ENCODE peak calls at places on chromosomes 16 and 17, in nine cellular contexts. V, B, W, L, G, S, O, K and C are unnamed samples.

GRCh38 chr17:4834621-4835020 is 1.5 kb downstream of the MINK1 start:
- DNase-seq in V (no peak), B (no peak), W (no peak), L (no peak), G (no peak), S (no peak), O (no peak), K (no peak), C (no peak)

GRCh38 chr17:75350029-75350428 is 55.4 kb downstream of the GRB2 start:
- DNase-seq in V (no peak), B (no peak), W (no peak), L (no peak), G (no peak), S (no peak), O (no peak), K (no peak), C (no peak)

GRCh38 chr17:32006957-32007462 is at the start of gene LRRC37B:
- DNase-seq in V (peak), B (peak), W (no peak), L (peak), G (peak), S (peak), O (peak), K (peak), C (no peak)

GRCh38 chr17:64457156-64457555 is 8.2 kb downstream of the MILR1 start:
- DNase-seq in V (no peak), B (peak), W (no peak), L (no peak), G (no peak), S (no peak), O (no peak), K (no peak), C (no peak)

GRCh38 chr16:1612320-1613111 is at the start of gene CRAMP1:
- DNase-seq in V (no peak), B (no peak), W (no peak), L (no peak), G (peak), S (peak), O (no peak), K (no peak), C (no peak)

GRCh38 chr16:53952215-53953208 is 248.6 kb downstream of the FTO start:
- DNase-seq in V (no peak), B (peak), W (no peak), L (no peak), G (no peak), S (no peak), O (no peak), K (no peak), C (no peak)

GRCh38 chr17:7834554-7834890 is 505 bp downstream of the KDM6B start:
- DNase-seq in V (peak), B (no peak), W (no peak), L (peak), G (peak), S (no peak), O (no peak), K (peak), C (no peak)

GRCh38 chr16:74768239-74768638 is 6.4 kb downstream of the FA2H start:
- DNase-seq in V (peak), B (no peak), W (no peak), L (no peak), G (no peak), S (no peak), O (no peak), K (no peak), C (no peak)

GRCh38 chr17:32909787-32910369 is 18.1 kb upstream of the TMEM98 start:
- DNase-seq in V (no peak), B (peak), W (peak), L (peak), G (peak), S (peak), O (peak), K (peak), C (no peak)

GRCh38 chr16:87582221-87582965 is 19.9 kb upstream of the JPH3 start:
- DNase-seq in V (peak), B (peak), W (no peak), L (no peak), G (no peak), S (no peak), O (no peak), K (peak), C (peak)

GRCh38 chr17:4175921-4176802 is 33.2 kb downstream of the CYB5D2 start:
- DNase-seq in V (peak), B (no peak), W (no peak), L (no peak), G (peak), S (no peak), O (no peak), K (no peak), C (peak)

GRCh38 chr17:42743595-42744282 is 1.1 kb downstream of the EZH1 start:
- DNase-seq in V (peak), B (no peak), W (no peak), L (no peak), G (no peak), S (no peak), O (no peak), K (no peak), C (no peak)

DNA sequence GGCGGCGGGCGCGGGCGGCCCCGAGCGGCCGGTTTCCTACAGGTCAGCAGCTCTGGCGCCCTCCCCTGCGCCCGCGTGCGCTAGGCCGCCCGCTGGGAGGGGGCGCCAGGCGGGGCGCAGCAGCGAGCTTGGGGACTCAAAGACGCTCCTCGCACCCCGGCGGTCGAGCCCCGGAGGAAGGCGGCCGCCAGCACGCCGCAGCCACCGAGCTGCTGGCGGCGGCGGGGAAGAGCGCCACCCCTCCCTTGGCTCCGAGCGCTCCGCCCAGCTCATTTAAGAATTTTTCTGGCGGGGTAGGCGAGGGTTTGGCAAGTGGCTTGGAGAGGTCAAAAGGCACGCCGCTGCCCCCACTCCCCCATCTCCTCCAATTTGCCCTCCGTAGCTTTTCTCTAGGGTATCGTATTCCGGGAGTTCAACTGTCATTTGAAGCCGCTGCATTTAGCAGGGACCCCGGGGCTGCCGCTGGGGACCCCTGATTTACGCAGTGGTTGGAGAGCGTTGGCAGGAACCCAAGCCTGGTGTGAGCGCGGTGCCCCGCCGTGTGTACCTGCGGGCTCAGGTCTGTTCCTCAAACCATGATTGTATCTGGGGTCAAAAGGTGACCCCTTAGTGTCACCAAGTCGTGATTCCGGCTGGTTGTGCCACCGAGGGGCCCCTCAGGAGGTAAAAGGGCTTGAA is 59.5 kb upstream of the GSE1 start:
- DNase-seq in V (peak), B (peak), W (no peak), L (no peak), G (peak), S (peak), O (no peak), K (peak), C (no peak)
- TF ChIP-seq CTCF in V (no peak), B (no peak), W (no peak), L (peak), G (no peak), S (peak), O (no peak), K (no peak), C (peak)

GRCh38 chr16:86568677-86569623 is 2.3 kb downstream of the FOXC2 start:
- DNase-seq in V (peak), B (no peak), W (no peak), L (no peak), G (no peak), S (no peak), O (no peak), K (no peak), C (no peak)

GRCh38 chr16:86565644-86566511 is 751 bp upstream of the FOXC2 start:
- DNase-seq in V (peak), B (no peak), W (no peak), L (no peak), G (no peak), S (peak), O (no peak), K (no peak), C (no peak)

GRCh38 chr16:86567701-86568571 is 1.3 kb downstream of the FOXC2 start:
- DNase-seq in V (peak), B (no peak), W (no peak), L (no peak), G (no peak), S (peak), O (no peak), K (no peak), C (no peak)

GRCh38 chr16:86566601-86566965 is at the start of gene FOXC2:
- DNase-seq in V (peak), B (peak), W (peak), L (peak), G (peak), S (peak), O (peak), K (peak), C (peak)

GRCh38 chr16:86566966-86567700 is 504 bp downstream of the FOXC2 start:
- DNase-seq in V (peak), B (peak), W (no peak), L (no peak), G (no peak), S (peak), O (peak), K (no peak), C (peak)
- TF ChIP-seq CTCF in V (no peak), B (no peak), W (no peak), L (no peak), G (no peak), S (no peak), O (no peak), K (no peak), C (peak)

GRCh38 chr16:3017262-3017805 is 649 bp downstream of the CLDN6 start:
- DNase-seq in V (no peak), B (no peak), W (no peak), L (no peak), G (no peak), S (no peak), O (no peak), K (no peak), C (no peak)

GRCh38 chr16:3020247-3020603 is at the start of gene TNFRSF12A:
- DNase-seq in V (peak), B (peak), W (no peak), L (peak), G (peak), S (peak), O (no peak), K (peak), C (peak)

GRCh38 chr16:3019594-3020246 is 448 bp upstream of the TNFRSF12A start:
- DNase-seq in V (no peak), B (no peak), W (peak), L (no peak), G (no peak), S (no peak), O (no peak), K (no peak), C (no peak)

GRCh38 chr16:3015865-3016521 is 2.0 kb downstream of the CLDN6 start:
- DNase-seq in V (no peak), B (no peak), W (no peak), L (no peak), G (no peak), S (no peak), O (no peak), K (no peak), C (no peak)

DNA sequence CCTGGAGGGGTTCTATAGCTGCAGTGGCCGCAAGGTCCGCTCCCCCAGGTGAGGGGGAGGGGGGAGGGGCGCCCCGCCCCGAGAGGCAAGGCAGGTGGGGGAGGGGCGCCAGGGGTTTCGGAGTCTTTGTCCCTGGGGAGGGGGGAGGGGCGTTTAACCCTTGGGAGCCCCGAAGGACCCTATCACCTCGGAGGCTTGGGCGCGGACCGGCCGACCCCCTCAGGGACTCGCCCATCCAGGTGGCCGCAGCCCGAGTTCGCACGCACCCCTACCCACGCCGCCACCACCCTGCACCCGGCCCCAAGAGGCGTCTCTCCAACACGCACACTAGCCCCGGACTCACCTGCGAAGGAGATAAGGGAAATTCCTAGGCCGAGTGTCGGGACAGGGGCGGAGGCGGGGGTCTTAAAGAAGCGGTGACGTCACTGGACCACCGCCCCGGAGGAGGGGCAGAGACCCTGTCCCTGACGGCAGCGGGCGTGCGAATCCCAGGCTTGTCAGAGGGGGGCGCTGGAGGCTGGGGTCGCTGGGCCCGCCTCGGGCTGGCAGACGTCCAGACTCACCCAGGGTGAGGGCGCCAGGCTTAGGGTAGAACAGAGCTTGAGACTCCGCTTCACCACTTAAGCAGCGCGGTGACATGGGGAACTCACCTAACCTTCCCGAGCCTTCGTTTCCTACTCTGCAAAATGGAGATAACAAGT is at the start of gene CLDN6:
- DNase-seq in V (no peak), B (no peak), W (peak), L (no peak), G (peak), S (peak), O (no peak), K (peak), C (peak)
- TF ChIP-seq CTCF in V (no peak), B (peak), W (peak), L (peak), G (no peak), S (peak), O (peak), K (no peak), C (peak)

GRCh38 chr16:57608462-57609113 is 19.8 kb upstream of the ADGRG1 start:
- DNase-seq in V (peak), B (no peak), W (no peak), L (no peak), G (no peak), S (peak), O (no peak), K (no peak), C (peak)

GRCh38 chr16:57610611-57611010 is 17.8 kb upstream of the ADGRG1 start:
- DNase-seq in V (peak), B (no peak), W (no peak), L (no peak), G (no peak), S (peak), O (no peak), K (no peak), C (peak)

GRCh38 chr16:57607676-57608461 is 20.6 kb upstream of the ADGRG1 start:
- DNase-seq in V (no peak), B (no peak), W (no peak), L (no peak), G (no peak), S (peak), O (no peak), K (no peak), C (peak)

GRCh38 chr16:57611184-57611583 is 17.2 kb upstream of the ADGRG1 start:
- DNase-seq in V (no peak), B (peak), W (no peak), L (peak), G (no peak), S (no peak), O (no peak), K (no peak), C (no peak)

DNA sequence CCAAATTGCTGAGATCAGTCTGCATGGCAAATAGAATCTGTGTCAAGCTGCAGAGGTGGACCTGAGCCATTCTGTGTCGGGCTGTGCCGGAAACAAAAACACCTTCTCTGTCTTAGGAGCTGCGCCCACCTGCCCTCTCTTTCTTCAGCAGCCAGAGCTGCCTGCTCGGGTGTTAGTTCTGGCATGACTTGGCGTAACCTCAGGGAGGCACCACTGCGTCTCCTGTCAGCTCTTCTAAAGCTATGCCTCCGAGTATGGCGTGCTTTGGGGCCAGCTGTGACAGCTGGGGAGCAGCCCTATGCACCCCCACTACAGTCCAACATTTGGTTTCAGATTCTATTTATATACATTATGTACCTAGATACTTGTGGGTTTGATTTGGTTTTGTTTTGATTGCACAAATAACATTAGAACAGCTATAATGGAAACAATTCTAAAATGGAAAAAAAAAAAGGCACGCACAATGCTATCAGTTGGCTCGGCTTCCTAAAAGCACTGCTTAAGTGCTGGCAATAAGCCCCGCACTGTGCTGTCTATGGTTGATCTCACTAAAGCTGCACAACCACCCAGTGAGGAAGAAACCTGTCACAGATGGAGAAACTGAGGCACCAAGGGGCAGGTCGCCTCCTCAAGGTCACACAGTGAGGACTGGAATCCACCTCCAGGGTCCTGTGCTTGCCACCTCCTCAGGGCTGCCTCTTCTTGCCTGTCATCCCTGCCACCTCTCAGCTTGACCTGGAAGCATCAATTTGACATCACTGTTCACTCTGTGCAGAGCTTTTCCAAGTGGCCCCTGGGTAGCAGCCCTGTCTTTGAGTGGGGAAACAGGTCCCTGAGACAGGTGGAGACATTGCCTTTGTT is 18.7 kb upstream of the ADGRG1 start:
- DNase-seq in V (peak), B (no peak), W (no peak), L (no peak), G (peak), S (peak), O (no peak), K (no peak), C (peak)
- TF ChIP-seq CTCF in V (no peak), B (no peak), W (no peak), L (peak), G (peak), S (no peak), O (no peak), K (no peak), C (no peak)

GRCh38 chr17:47099987-47100711 is 88.9 kb downstream of the CDC27 start:
- DNase-seq in V (peak), B (peak), W (peak), L (peak), G (peak), S (peak), O (peak), K (peak), C (no peak)
- TF ChIP-seq CTCF in V (no peak), B (no peak), W (no peak), L (no peak), G (no peak), S (no peak), O (no peak), K (no peak), C (no peak)

DNA sequence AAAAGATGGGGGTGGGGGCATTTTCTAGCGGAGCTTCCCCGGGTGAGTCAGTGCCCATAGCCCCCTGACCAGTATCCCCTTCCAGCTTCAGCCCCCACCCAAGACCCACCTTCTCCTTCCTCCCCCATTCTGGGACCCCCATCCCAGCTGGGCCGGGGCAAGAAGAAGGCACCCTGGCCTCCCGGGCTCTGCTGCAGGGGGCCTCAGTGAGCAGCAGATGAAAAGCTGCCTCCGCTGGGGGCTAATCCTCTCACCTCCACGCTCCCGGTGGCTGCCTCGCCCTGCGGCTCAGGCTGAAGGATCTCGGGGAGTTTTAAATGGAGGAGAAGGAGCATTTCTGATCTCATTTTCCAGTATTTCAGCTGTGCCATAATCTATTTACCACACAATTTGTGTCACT is 313.5 kb upstream of the TNRC6C start:
- DNase-seq in V (peak), B (no peak), W (no peak), L (no peak), G (peak), S (peak), O (no peak), K (no peak), C (no peak)
- TF ChIP-seq CTCF in V (no peak), B (no peak), W (peak), L (no peak), G (peak), S (peak), O (no peak), K (no peak), C (peak)

GRCh38 chr16:67173808-67174705 is 3.7 kb downstream of the NOL3 start:
- DNase-seq in V (peak), B (peak), W (peak), L (peak), G (peak), S (peak), O (peak), K (peak), C (peak)
- TF ChIP-seq CTCF in V (no peak), B (no peak), W (peak), L (peak), G (peak), S (peak), O (peak), K (no peak), C (peak)

DNA sequence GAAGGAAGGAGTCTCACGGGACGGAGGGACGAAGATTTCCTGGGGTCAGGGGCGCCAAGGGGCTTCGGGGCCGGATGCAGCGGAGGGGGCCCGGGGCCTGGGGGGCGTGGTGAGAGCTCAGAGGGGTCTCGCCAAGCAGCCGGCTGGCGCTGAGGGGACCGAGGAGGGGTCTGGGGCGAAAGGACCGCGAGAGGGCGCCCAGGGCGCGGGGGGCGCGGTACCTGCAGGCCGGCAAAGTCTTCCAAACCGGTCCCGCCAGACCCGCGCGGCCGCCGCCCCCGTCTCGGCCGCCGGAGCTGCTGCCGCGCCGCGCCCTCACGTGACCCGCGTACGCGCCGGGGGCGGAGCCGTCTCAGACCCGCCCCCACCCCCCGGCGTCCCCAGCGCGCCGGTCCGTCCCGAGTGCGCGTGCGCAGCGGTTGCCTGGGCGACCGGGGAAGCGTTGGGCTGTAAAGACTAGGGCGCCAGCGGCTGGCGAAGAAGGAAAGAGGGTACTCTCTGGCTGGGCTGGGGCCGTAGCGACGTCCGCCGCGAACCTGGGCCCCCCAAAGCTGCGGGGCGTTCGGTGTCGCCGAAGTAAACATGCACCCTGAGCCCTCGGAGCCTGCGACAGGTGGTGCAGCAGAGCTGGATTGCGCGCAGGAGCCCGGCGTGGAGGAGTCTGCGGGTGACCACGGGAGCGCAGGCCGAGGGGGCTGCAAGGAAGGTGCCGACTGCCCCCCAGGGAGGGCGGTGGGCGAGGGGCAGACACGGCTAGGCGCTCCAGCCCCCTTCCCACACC is at the start of the genes DNAAF1 and HSDL1:
- DNase-seq in V (peak), B (peak), W (peak), L (peak), G (peak), S (peak), O (peak), K (peak), C (no peak)
- TF ChIP-seq CTCF in V (no peak), B (no peak), W (peak), L (peak), G (no peak), S (peak), O (no peak), K (no peak), C (no peak)